ENCODE peak calls at places on chromosome 17, in eight cellular contexts. D, Q, W, C, E, A, F and R are unnamed samples.
A peak's percentile ranks its signal among the peaks of the same experiment; 100 is the strongest.

GRCh38 chr17:82228278-82228841 is 482 bp upstream of the SLC16A3 start:
- ATAC-seq in D (peak; percentile 2), Q (peak; percentile 33), W (peak; percentile 64), C (no peak), E (no peak), A (peak; percentile 55), F (peak; percentile 6), R (peak; percentile 5)

GRCh38 chr17:81083125-81083765 is 48.3 kb downstream of the BAIAP2 start:
- ATAC-seq in D (peak; percentile 82), Q (peak; percentile 80), W (no peak), C (peak; percentile 53), E (no peak), A (no peak), F (no peak), R (peak; percentile 37)

GRCh38 chr17:12896386-12896785 is 107.1 kb downstream of the ARHGAP44 start:
- ATAC-seq in D (no peak), Q (no peak), W (no peak), C (no peak), E (no peak), A (no peak), F (no peak), R (no peak)

GRCh38 chr17:14118951-14119350 is 49.6 kb downstream of the COX10 start:
- ATAC-seq in D (no peak), Q (no peak), W (peak; percentile 89), C (no peak), E (no peak), A (peak; percentile 79), F (no peak), R (no peak)

GRCh38 chr17:4043862-4044261 is 79.6 kb upstream of the ATP2A3 start:
- ATAC-seq in D (peak; percentile 28), Q (peak; percentile 41), W (peak; percentile 31), C (no peak), E (no peak), A (peak; percentile 81), F (no peak), R (no peak)

GRCh38 chr17:48615963-48616718 is 1.0 kb upstream of the HOXB8 start:
- ATAC-seq in D (no peak), Q (no peak), W (no peak), C (no peak), E (no peak), A (no peak), F (no peak), R (no peak)

GRCh38 chr17:77933777-77934398 is 24.6 kb upstream of the TNRC6C start:
- ATAC-seq in D (no peak), Q (no peak), W (no peak), C (no peak), E (no peak), A (no peak), F (peak; percentile 37), R (no peak)

GRCh38 chr17:72004011-72004427 is 116.8 kb upstream of the SOX9 start:
- ATAC-seq in D (no peak), Q (no peak), W (no peak), C (no peak), E (no peak), A (no peak), F (no peak), R (no peak)

GRCh38 chr17:3556905-3557767 is 476 bp downstream of the TRPV3 start:
- ATAC-seq in D (peak; percentile 16), Q (no peak), W (no peak), C (peak; percentile 8), E (peak; percentile 68), A (no peak), F (no peak), R (no peak)

GRCh38 chr17:28330671-28331070 is 4.6 kb downstream of the IFT20 start:
- ATAC-seq in D (no peak), Q (no peak), W (no peak), C (no peak), E (no peak), A (no peak), F (no peak), R (no peak)

GRCh38 chr17:6599364-6599763 is 41.1 kb downstream of the KIAA0753 start:
- ATAC-seq in D (peak; percentile 47), Q (peak; percentile 89), W (no peak), C (peak; percentile 60), E (no peak), A (peak; percentile 60), F (no peak), R (no peak)

GRCh38 chr17:44848257-44848795 is 643 bp downstream of the HIGD1B start:
- ATAC-seq in D (peak; percentile 15), Q (no peak), W (no peak), C (no peak), E (no peak), A (no peak), F (peak; percentile 27), R (no peak)

GRCh38 chr17:48499248-48499647 is 31.6 kb downstream of the HOXB1 start:
- ATAC-seq in D (no peak), Q (no peak), W (no peak), C (no peak), E (no peak), A (no peak), F (no peak), R (no peak)

GRCh38 chr17:47802341-47803022 is 19.1 kb downstream of the OSBPL7 start:
- ATAC-seq in D (peak; percentile 84), Q (peak; percentile 60), W (peak; percentile 83), C (peak; percentile 23), E (peak; percentile 61), A (peak; percentile 89), F (peak; percentile 98), R (no peak)

GRCh38 chr17:19706791-19707727 is 9.3 kb downstream of the SLC47A2 start:
- ATAC-seq in D (no peak), Q (no peak), W (no peak), C (no peak), E (no peak), A (no peak), F (no peak), R (no peak)

GRCh38 chr17:66957951-66958579 is 6.4 kb upstream of the CACNG4 start:
- ATAC-seq in D (peak; percentile 50), Q (peak; percentile 40), W (no peak), C (no peak), E (no peak), A (no peak), F (peak; percentile 21), R (peak; percentile 84)

GRCh38 chr17:77507116-77507885 is 366.5 kb downstream of the SEC14L1 start:
- ATAC-seq in D (no peak), Q (no peak), W (no peak), C (no peak), E (no peak), A (no peak), F (peak; percentile 40), R (no peak)

GRCh38 chr17:3804503-3804931 is 3.5 kb upstream of the ITGAE start:
- ATAC-seq in D (peak; percentile 70), Q (no peak), W (peak; percentile 55), C (no peak), E (no peak), A (no peak), F (no peak), R (no peak)

GRCh38 chr17:63786961-63787711 is 13.2 kb downstream of the DDX42 start:
- ATAC-seq in D (no peak), Q (no peak), W (no peak), C (no peak), E (no peak), A (no peak), F (no peak), R (no peak)

GRCh38 chr17:37176683-37177082 is 199.1 kb upstream of the C17orf78 start:
- ATAC-seq in D (no peak), Q (no peak), W (no peak), C (no peak), E (no peak), A (no peak), F (no peak), R (no peak)

GRCh38 chr17:77421635-77421982 is 280.8 kb downstream of the SEC14L1 start:
- ATAC-seq in D (peak; percentile 46), Q (no peak), W (no peak), C (no peak), E (no peak), A (peak; percentile 21), F (no peak), R (no peak)

GRCh38 chr17:12180644-12181261 is 160.1 kb downstream of the MAP2K4 start:
- ATAC-seq in D (no peak), Q (no peak), W (no peak), C (peak; percentile 61), E (no peak), A (no peak), F (no peak), R (peak; percentile 57)

GRCh38 chr17:60223456-60223855 is 73.7 kb downstream of the CA4 start:
- ATAC-seq in D (no peak), Q (no peak), W (no peak), C (no peak), E (no peak), A (no peak), F (no peak), R (no peak)

GRCh38 chr17:43958953-43959352 is 5.2 kb upstream of the PYY start:
- ATAC-seq in D (no peak), Q (no peak), W (no peak), C (no peak), E (no peak), A (no peak), F (no peak), R (no peak)

GRCh38 chr17:40033339-40033738 is 18.1 kb downstream of the CSF3 start:
- ATAC-seq in D (no peak), Q (no peak), W (no peak), C (no peak), E (no peak), A (no peak), F (no peak), R (no peak)
- H3K27me3 ChIP-seq in D (no peaks in the 10 kb centered on the region), Q (no peaks in the 10 kb centered on the region), W (no peaks in the 10 kb centered on the region), C (no peaks in the 10 kb centered on the region), E (no peaks in the 10 kb centered on the region), A (no peaks in the 10 kb centered on the region), F (no peaks in the 10 kb centered on the region), R (no peaks in the 10 kb centered on the region)

DNA sequence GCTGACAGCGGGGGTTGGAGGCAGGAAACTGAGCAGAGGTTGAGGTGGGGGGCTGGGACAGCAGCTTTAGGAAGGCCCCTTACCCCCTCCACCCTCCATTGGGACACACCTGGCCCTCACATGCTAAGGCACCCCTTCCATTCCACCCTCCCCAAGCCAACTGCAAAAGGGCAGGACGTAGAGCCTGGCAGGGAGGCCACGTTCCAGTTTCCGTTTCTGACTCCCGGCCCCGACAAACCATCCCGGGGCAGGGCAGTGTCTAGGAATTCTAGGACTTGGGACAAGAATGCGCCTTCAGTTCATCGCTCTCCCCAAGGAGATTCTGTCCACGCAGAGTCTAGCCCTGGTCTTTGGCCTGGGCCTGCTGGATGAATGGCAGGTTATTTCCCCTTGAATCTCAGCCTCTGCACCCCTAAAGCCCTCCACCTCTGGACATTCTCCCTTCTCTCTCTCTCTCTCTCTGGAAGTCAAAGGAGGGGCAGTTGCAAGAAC is 1.7 kb downstream of the FOXJ1 start:
- ATAC-seq in D (no peak), Q (no peak), W (no peak), C (no peak), E (no peak), A (no peak), F (no peak), R (no peak)
- H3K4me3 ChIP-seq in D (no peak overlapping the region), Q (peak overlapping the region; percentile 63), W (no peak overlapping the region), C (no peak overlapping the region), E (no peak overlapping the region), A (no peak overlapping the region), F (peak overlapping the region; percentile 85), R (no peak overlapping the region)

GRCh38 chr17:79927688-79928501 is 88.7 kb upstream of the CBX4 start:
- ATAC-seq in D (no peak), Q (no peak), W (no peak), C (no peak), E (no peak), A (no peak), F (no peak), R (no peak)
- H3K27me3 ChIP-seq in D (no peaks in the 10 kb centered on the region), Q (peaks cover 37% of the 10 kb centered on the region), W (no peaks in the 10 kb centered on the region), C (no peaks in the 10 kb centered on the region), E (peaks cover 55% of the 10 kb centered on the region), A (peaks cover 5% of the 10 kb centered on the region), F (peaks cover 10% of the 10 kb centered on the region), R (peaks cover 94% of the 10 kb centered on the region)

GRCh38 chr17:56230660-56231059 is 77.4 kb downstream of the ANKFN1 start:
- ATAC-seq in D (no peak), Q (no peak), W (no peak), C (peak; percentile 61), E (peak; percentile 36), A (no peak), F (no peak), R (peak; percentile 34)
- H3K4me3 ChIP-seq in D (no peak overlapping the region), Q (no peak overlapping the region), W (no peak overlapping the region), C (no peak overlapping the region), E (no peak overlapping the region), A (no peak overlapping the region), F (no peak overlapping the region), R (no peak overlapping the region)